ENCODE peak calls at places on chromosome 10, in eight cellular contexts. One of them, this sample, is unnamed.

GRCh38 chr10:74189999-74190421 is 39.0 kb downstream of the ADK start:
- DNase-seq in endothelial cell of umbilical vein: peak; percentile 64
- DNase-seq in IMR-90: peak; percentile 93
- DNase-seq in brain microvascular endothelial cell: peak; percentile 80
- DNase-seq in GM23338: no peak
- DNase-seq in CD4-positive, CD25-positive, alpha-beta regulatory T cell: no peak
- DNase-seq in cardiac muscle cell: no peak
- DNase-seq in H7: no peak
- DNase-seq in this sample: no peak

GRCh38 chr10:127824826-127825225 is 67.9 kb downstream of the CLRN3 start:
- DNase-seq in CD4-positive, CD25-positive, alpha-beta regulatory T cell: no peak
- DNase-seq in cardiac muscle cell: no peak
- DNase-seq in IMR-90: no peak
- DNase-seq in brain microvascular endothelial cell: no peak
- DNase-seq in H7: no peak
- DNase-seq in endothelial cell of umbilical vein: no peak
- DNase-seq in GM23338: no peak
- DNase-seq in this sample: no peak

GRCh38 chr10:72243822-72244437 is 27.9 kb upstream of the ASCC1 start:
- DNase-seq in endothelial cell of umbilical vein: peak; percentile 48
- DNase-seq in H7: no peak
- DNase-seq in brain microvascular endothelial cell: peak; percentile 89
- DNase-seq in IMR-90: peak; percentile 90
- DNase-seq in GM23338: no peak
- DNase-seq in cardiac muscle cell: no peak
- DNase-seq in CD4-positive, CD25-positive, alpha-beta regulatory T cell: no peak
- DNase-seq in this sample: peak; percentile 59

GRCh38 chr10:78520737-78521430 is 487.2 kb downstream of the RPS24 start:
- DNase-seq in endothelial cell of umbilical vein: peak; percentile 46
- DNase-seq in brain microvascular endothelial cell: peak; percentile 12
- DNase-seq in H7: peak; percentile 53
- DNase-seq in cardiac muscle cell: peak; percentile 29
- DNase-seq in GM23338: peak; percentile 57
- DNase-seq in CD4-positive, CD25-positive, alpha-beta regulatory T cell: no peak
- DNase-seq in IMR-90: peak; percentile 65
- DNase-seq in this sample: no peak

GRCh38 chr10:45432700-45433472 is 58.9 kb downstream of the ALOX5 start:
- DNase-seq in CD4-positive, CD25-positive, alpha-beta regulatory T cell: no peak
- DNase-seq in brain microvascular endothelial cell: no peak
- DNase-seq in cardiac muscle cell: no peak
- DNase-seq in IMR-90: no peak
- DNase-seq in H7: peak; percentile 47
- DNase-seq in GM23338: no peak
- DNase-seq in endothelial cell of umbilical vein: no peak
- DNase-seq in this sample: no peak

GRCh38 chr10:75607576-75607975 is 176.2 kb downstream of the LRMDA start:
- DNase-seq in H7: no peak
- DNase-seq in endothelial cell of umbilical vein: no peak
- DNase-seq in brain microvascular endothelial cell: no peak
- DNase-seq in cardiac muscle cell: peak; percentile 15
- DNase-seq in IMR-90: no peak
- DNase-seq in CD4-positive, CD25-positive, alpha-beta regulatory T cell: no peak
- DNase-seq in GM23338: no peak
- DNase-seq in this sample: no peak

GRCh38 chr10:61821153-61821552 is 80.3 kb upstream of the ARID5B start:
- DNase-seq in endothelial cell of umbilical vein: no peak
- DNase-seq in CD4-positive, CD25-positive, alpha-beta regulatory T cell: no peak
- DNase-seq in H7: no peak
- DNase-seq in cardiac muscle cell: no peak
- DNase-seq in brain microvascular endothelial cell: peak; percentile 22
- DNase-seq in IMR-90: no peak
- DNase-seq in GM23338: peak; percentile 36
- DNase-seq in this sample: no peak

GRCh38 chr10:43040482-43041256 is 36.2 kb upstream of the RET start:
- DNase-seq in brain microvascular endothelial cell: no peak
- DNase-seq in H7: no peak
- DNase-seq in CD4-positive, CD25-positive, alpha-beta regulatory T cell: no peak
- DNase-seq in endothelial cell of umbilical vein: no peak
- DNase-seq in GM23338: no peak
- DNase-seq in cardiac muscle cell: no peak
- DNase-seq in IMR-90: no peak
- DNase-seq in this sample: peak; percentile 23

GRCh38 chr10:18359839-18360238 is 219.6 kb downstream of the CACNB2 start:
- DNase-seq in brain microvascular endothelial cell: no peak
- DNase-seq in cardiac muscle cell: no peak
- DNase-seq in endothelial cell of umbilical vein: no peak
- DNase-seq in GM23338: no peak
- DNase-seq in CD4-positive, CD25-positive, alpha-beta regulatory T cell: no peak
- DNase-seq in H7: no peak
- DNase-seq in IMR-90: no peak
- DNase-seq in this sample: no peak

GRCh38 chr10:11796439-11796838 is 26.7 kb upstream of the PROSER2 start:
- DNase-seq in endothelial cell of umbilical vein: no peak
- DNase-seq in brain microvascular endothelial cell: no peak
- DNase-seq in GM23338: no peak
- DNase-seq in cardiac muscle cell: no peak
- DNase-seq in IMR-90: no peak
- DNase-seq in CD4-positive, CD25-positive, alpha-beta regulatory T cell: no peak
- DNase-seq in H7: no peak
- DNase-seq in this sample: no peak

GRCh38 chr10:47381427-47382379 is 2.4 kb downstream of the ZNF488 start:
- DNase-seq in IMR-90: no peak
- DNase-seq in CD4-positive, CD25-positive, alpha-beta regulatory T cell: no peak
- DNase-seq in brain microvascular endothelial cell: no peak
- DNase-seq in cardiac muscle cell: no peak
- DNase-seq in H7: peak; percentile 23
- DNase-seq in endothelial cell of umbilical vein: no peak
- DNase-seq in GM23338: no peak
- DNase-seq in this sample: peak; percentile 56

GRCh38 chr10:59463909-59464308 is 101.6 kb upstream of the FAM13C start:
- DNase-seq in CD4-positive, CD25-positive, alpha-beta regulatory T cell: no peak
- DNase-seq in cardiac muscle cell: no peak
- DNase-seq in H7: no peak
- DNase-seq in endothelial cell of umbilical vein: no peak
- DNase-seq in IMR-90: no peak
- DNase-seq in GM23338: no peak
- DNase-seq in brain microvascular endothelial cell: no peak
- DNase-seq in this sample: no peak

GRCh38 chr10:48626986-48627731 is 22.3 kb upstream of the ARHGAP22 start:
- DNase-seq in GM23338: no peak
- DNase-seq in brain microvascular endothelial cell: no peak
- DNase-seq in cardiac muscle cell: no peak
- DNase-seq in H7: no peak
- DNase-seq in IMR-90: no peak
- DNase-seq in endothelial cell of umbilical vein: no peak
- DNase-seq in CD4-positive, CD25-positive, alpha-beta regulatory T cell: no peak
- DNase-seq in this sample: no peak

GRCh38 chr10:109914966-109915365 is 8.3 kb downstream of the XPNPEP1 start:
- DNase-seq in cardiac muscle cell: no peak
- DNase-seq in CD4-positive, CD25-positive, alpha-beta regulatory T cell: no peak
- DNase-seq in brain microvascular endothelial cell: peak; percentile 82
- DNase-seq in endothelial cell of umbilical vein: peak; percentile 81
- DNase-seq in GM23338: no peak
- DNase-seq in IMR-90: peak; percentile 96
- DNase-seq in H7: no peak
- DNase-seq in this sample: no peak

GRCh38 chr10:131839351-131839750 is 61.5 kb upstream of the PPP2R2D start:
- DNase-seq in CD4-positive, CD25-positive, alpha-beta regulatory T cell: no peak
- DNase-seq in GM23338: no peak
- DNase-seq in brain microvascular endothelial cell: no peak
- DNase-seq in H7: no peak
- DNase-seq in IMR-90: no peak
- DNase-seq in endothelial cell of umbilical vein: no peak
- DNase-seq in cardiac muscle cell: no peak
- DNase-seq in this sample: peak; percentile 23

GRCh38 chr10:77967611-77968022 is 41.1 kb upstream of the DLG5 start:
- DNase-seq in CD4-positive, CD25-positive, alpha-beta regulatory T cell: no peak
- DNase-seq in IMR-90: no peak
- DNase-seq in brain microvascular endothelial cell: no peak
- DNase-seq in cardiac muscle cell: peak; percentile 8
- DNase-seq in H7: no peak
- DNase-seq in GM23338: no peak
- DNase-seq in endothelial cell of umbilical vein: no peak
- DNase-seq in this sample: no peak

GRCh38 chr10:323651-324293 is 188.5 kb downstream of the ZMYND11 start:
- DNase-seq in endothelial cell of umbilical vein: peak; percentile 92
- DNase-seq in cardiac muscle cell: no peak
- DNase-seq in brain microvascular endothelial cell: peak; percentile 97
- DNase-seq in GM23338: no peak
- DNase-seq in H7: peak; percentile 13
- DNase-seq in IMR-90: peak; percentile 97
- DNase-seq in CD4-positive, CD25-positive, alpha-beta regulatory T cell: peak; percentile 6
- DNase-seq in this sample: peak; percentile 75

GRCh38 chr10:129468187-129468586 is 1.1 kb downstream of the MGMT start:
- DNase-seq in GM23338: no peak
- DNase-seq in cardiac muscle cell: no peak
- DNase-seq in H7: no peak
- DNase-seq in CD4-positive, CD25-positive, alpha-beta regulatory T cell: no peak
- DNase-seq in endothelial cell of umbilical vein: no peak
- DNase-seq in IMR-90: no peak
- DNase-seq in brain microvascular endothelial cell: no peak
- DNase-seq in this sample: no peak

GRCh38 chr10:129470103-129470851 is 3.2 kb downstream of the MGMT start:
- DNase-seq in GM23338: no peak
- DNase-seq in endothelial cell of umbilical vein: no peak
- DNase-seq in CD4-positive, CD25-positive, alpha-beta regulatory T cell: no peak
- DNase-seq in H7: no peak
- DNase-seq in brain microvascular endothelial cell: no peak
- DNase-seq in cardiac muscle cell: no peak
- DNase-seq in IMR-90: no peak
- DNase-seq in this sample: no peak

GRCh38 chr10:129466703-129467345 is at the start of gene MGMT:
- DNase-seq in GM23338: peak; percentile 97
- DNase-seq in H7: peak; percentile 99
- DNase-seq in brain microvascular endothelial cell: peak; percentile 85
- DNase-seq in IMR-90: peak; percentile 76
- DNase-seq in cardiac muscle cell: peak; percentile 91
- DNase-seq in endothelial cell of umbilical vein: peak; percentile 50
- DNase-seq in CD4-positive, CD25-positive, alpha-beta regulatory T cell: peak; percentile 97
- DNase-seq in this sample: peak; percentile 93

GRCh38 chr10:129465796-129466702 is 992 bp upstream of the MGMT start:
- DNase-seq in cardiac muscle cell: no peak
- DNase-seq in brain microvascular endothelial cell: no peak
- DNase-seq in CD4-positive, CD25-positive, alpha-beta regulatory T cell: no peak
- DNase-seq in H7: no peak
- DNase-seq in IMR-90: no peak
- DNase-seq in endothelial cell of umbilical vein: no peak
- DNase-seq in GM23338: no peak
- DNase-seq in this sample: no peak

GRCh38 chr10:129467346-129468119 is 492 bp downstream of the MGMT start:
- DNase-seq in brain microvascular endothelial cell: no peak
- DNase-seq in H7: no peak
- DNase-seq in CD4-positive, CD25-positive, alpha-beta regulatory T cell: no peak
- DNase-seq in GM23338: peak; percentile 6
- DNase-seq in IMR-90: peak; percentile 4
- DNase-seq in endothelial cell of umbilical vein: peak; percentile 4
- DNase-seq in cardiac muscle cell: no peak
- DNase-seq in this sample: no peak
- H3K4me3 ChIP-seq in brain microvascular endothelial cell: peak overlapping the region; percentile 63
- H3K4me3 ChIP-seq in H7: peak overlapping the region; percentile 76
- H3K4me3 ChIP-seq in CD4-positive, CD25-positive, alpha-beta regulatory T cell: peak overlapping the region; percentile 76
- H3K4me3 ChIP-seq in GM23338: peak overlapping the region; percentile 62
- H3K4me3 ChIP-seq in IMR-90: peak overlapping the region; percentile 91
- H3K4me3 ChIP-seq in endothelial cell of umbilical vein: peak overlapping the region; percentile 64
- H3K4me3 ChIP-seq in cardiac muscle cell: peak overlapping the region; percentile 56
- H3K4me3 ChIP-seq in this sample: peak overlapping the region; percentile 88

GRCh38 chr10:12844796-12845524 is 156.6 kb downstream of the CCDC3 start:
- DNase-seq in cardiac muscle cell: no peak
- DNase-seq in IMR-90: peak; percentile 91
- DNase-seq in endothelial cell of umbilical vein: peak; percentile 98
- DNase-seq in GM23338: no peak
- DNase-seq in H7: no peak
- DNase-seq in CD4-positive, CD25-positive, alpha-beta regulatory T cell: no peak
- DNase-seq in brain microvascular endothelial cell: peak; percentile 86
- DNase-seq in this sample: no peak
- H3K4me3 ChIP-seq in cardiac muscle cell: no peak overlapping the region
- H3K4me3 ChIP-seq in IMR-90: no peak overlapping the region
- H3K4me3 ChIP-seq in endothelial cell of umbilical vein: peak overlapping the region; percentile 12
- H3K4me3 ChIP-seq in GM23338: no peak overlapping the region
- H3K4me3 ChIP-seq in H7: no peak overlapping the region
- H3K4me3 ChIP-seq in CD4-positive, CD25-positive, alpha-beta regulatory T cell: no peak overlapping the region
- H3K4me3 ChIP-seq in brain microvascular endothelial cell: no peak overlapping the region
- H3K4me3 ChIP-seq in this sample: peak overlapping the region; percentile 11

DNA sequence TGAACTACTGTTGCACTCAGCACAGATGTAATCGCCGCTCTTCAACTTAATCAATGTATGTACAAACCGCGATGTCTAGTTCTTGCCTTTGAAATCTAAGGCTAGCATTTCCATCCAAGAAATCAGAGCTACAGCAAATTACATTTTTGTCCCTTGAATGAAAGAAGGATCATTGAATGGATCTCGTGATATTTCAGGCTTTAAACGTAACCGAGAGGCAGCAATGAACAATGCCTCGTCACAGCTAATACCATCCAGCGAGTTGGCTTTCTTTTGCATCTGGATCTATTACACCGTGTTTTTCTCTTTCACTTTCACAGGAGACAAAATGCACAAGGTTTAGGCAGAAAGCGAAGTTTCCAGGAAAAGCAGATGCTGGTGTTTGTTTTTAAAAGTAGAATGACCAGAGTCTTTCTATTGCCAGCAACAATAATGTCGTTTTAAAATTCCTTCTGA is 5.5 kb downstream of the SKIDA1 start:
- DNase-seq in brain microvascular endothelial cell: peak; percentile 70
- DNase-seq in endothelial cell of umbilical vein: peak; percentile 84
- DNase-seq in H7: no peak
- DNase-seq in IMR-90: peak; percentile 84
- DNase-seq in GM23338: no peak
- DNase-seq in CD4-positive, CD25-positive, alpha-beta regulatory T cell: no peak
- DNase-seq in cardiac muscle cell: no peak
- DNase-seq in this sample: no peak
- H3K4me3 ChIP-seq in brain microvascular endothelial cell: peak overlapping the region; percentile 68
- H3K4me3 ChIP-seq in endothelial cell of umbilical vein: peak overlapping the region; percentile 91
- H3K4me3 ChIP-seq in H7: peak overlapping the region; percentile 16
- H3K4me3 ChIP-seq in IMR-90: peak overlapping the region; percentile 95
- H3K4me3 ChIP-seq in GM23338: peak overlapping the region; percentile 63
- H3K4me3 ChIP-seq in CD4-positive, CD25-positive, alpha-beta regulatory T cell: peak overlapping the region; percentile 56
- H3K4me3 ChIP-seq in cardiac muscle cell: peak overlapping the region; percentile 78
- H3K4me3 ChIP-seq in this sample: peak overlapping the region; percentile 56

DNA sequence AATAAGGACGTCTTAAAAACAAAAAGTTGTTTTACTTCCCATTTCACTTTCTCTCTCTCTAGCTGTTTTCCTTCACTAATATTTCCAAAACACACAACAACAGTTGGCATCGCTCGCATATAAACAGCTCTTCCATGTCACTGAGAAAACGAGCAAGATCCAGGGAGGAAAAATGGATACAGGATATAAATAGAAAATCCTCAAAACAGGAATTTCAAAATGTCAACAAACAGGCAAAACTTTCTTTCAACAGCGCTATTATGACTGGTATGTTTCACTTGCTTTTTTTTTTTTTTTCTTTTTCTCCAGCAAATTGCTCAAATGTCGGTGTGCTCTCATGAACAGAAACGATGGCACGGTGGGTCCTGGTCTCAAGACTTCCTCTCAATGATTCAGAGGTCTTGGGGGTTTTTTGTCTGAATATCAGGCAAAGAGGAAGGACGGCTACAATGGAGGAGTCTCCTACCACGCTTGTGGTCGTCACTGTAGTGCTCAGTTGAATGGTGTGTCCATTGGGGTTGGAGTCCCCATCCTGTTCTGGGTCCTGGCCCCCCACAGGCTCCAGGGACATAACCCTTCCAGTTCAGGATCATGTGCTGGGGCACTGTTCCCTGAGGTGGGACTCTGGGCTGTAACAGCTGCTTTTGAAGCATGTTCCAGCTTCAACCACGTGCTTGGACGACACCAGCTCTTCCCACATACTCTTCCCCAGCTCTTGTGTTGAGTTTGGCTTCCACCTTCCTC is 266.6 kb upstream of the KLF6 start:
- DNase-seq in brain microvascular endothelial cell: no peak
- DNase-seq in CD4-positive, CD25-positive, alpha-beta regulatory T cell: no peak
- DNase-seq in IMR-90: no peak
- DNase-seq in GM23338: no peak
- DNase-seq in cardiac muscle cell: no peak
- DNase-seq in endothelial cell of umbilical vein: no peak
- DNase-seq in H7: no peak
- DNase-seq in this sample: no peak
- H3K4me3 ChIP-seq in brain microvascular endothelial cell: peak overlapping the region; percentile 43
- H3K4me3 ChIP-seq in CD4-positive, CD25-positive, alpha-beta regulatory T cell: no peak overlapping the region
- H3K4me3 ChIP-seq in IMR-90: peak overlapping the region; percentile 29
- H3K4me3 ChIP-seq in GM23338: no peak overlapping the region
- H3K4me3 ChIP-seq in cardiac muscle cell: no peak overlapping the region
- H3K4me3 ChIP-seq in endothelial cell of umbilical vein: no peak overlapping the region
- H3K4me3 ChIP-seq in H7: no peak overlapping the region
- H3K4me3 ChIP-seq in this sample: peak overlapping the region; percentile 39

This sample was measured in dorsolateral prefrontal cortex.